ENCODE peak calls at places on chromosomes 2 and 18, in four cellular contexts. I is SK-N-SH, M is H1, B is GM12878. Z is an unnamed sample.

GRCh38 chr2:56170536-56170935 is 13.3 kb upstream of the CCDC85A start:
- DNase-seq in B (no peak), I (no peak), M (no peak), Z (no peak)

GRCh38 chr2:176652300-176653182 is 383.3 kb downstream of the MTX2 start:
- DNase-seq in M (no peak), I (peak), B (no peak), Z (peak)

GRCh38 chr2:107811376-107811775 is 15.3 kb upstream of the RGPD4 start:
- DNase-seq in M (no peak), I (no peak), B (no peak), Z (no peak)

GRCh38 chr2:120767486-120768005 is 31.9 kb downstream of the GLI2 start:
- DNase-seq in I (no peak), B (no peak), M (no peak), Z (no peak)

GRCh38 chr2:16151281-16151570 is 210.9 kb downstream of the MYCN start:
- DNase-seq in I (no peak), M (no peak), B (no peak), Z (no peak)

GRCh38 chr2:51919395-51919794 is 887.5 kb upstream of the NRXN1 start:
- DNase-seq in I (no peak), M (no peak), B (no peak), Z (no peak)

GRCh38 chr2:59932341-59932740 is 621.1 kb downstream of the BCL11A start:
- DNase-seq in B (no peak), M (peak), I (no peak), Z (peak)

GRCh38 chr2:162245737-162246136 is 2.5 kb upstream of the FAP start:
- DNase-seq in I (no peak), B (no peak), M (no peak), Z (no peak)

GRCh38 chr2:43762286-43762685 is 11.6 kb upstream of the DYNC2LI1 start:
- DNase-seq in I (no peak), B (no peak), M (no peak), Z (no peak)

GRCh38 chr2:212480447-212480846 is 58.2 kb downstream of the ERBB4 start:
- DNase-seq in B (no peak), I (no peak), M (no peak), Z (no peak)

GRCh38 chr2:84849271-84849952 is 31.5 kb downstream of the TRABD2A start:
- DNase-seq in M (no peak), B (no peak), I (no peak), Z (no peak)

GRCh38 chr2:101012706-101013181 is 10.7 kb downstream of the RPL31 start:
- DNase-seq in I (peak), M (no peak), B (no peak), Z (peak)

GRCh38 chr2:73291093-73291460 is 2.3 kb downstream of the EGR4 start:
- DNase-seq in I (peak), M (peak), B (no peak), Z (peak)

GRCh38 chr2:19542796-19543195 is 184.4 kb upstream of the OSR1 start:
- DNase-seq in B (no peak), M (no peak), I (no peak), Z (no peak)

GRCh38 chr18:68148862-68149261 is 566.0 kb downstream of the TMX3 start:
- DNase-seq in B (no peak), M (no peak), I (no peak), Z (no peak)

GRCh38 chr18:2223394-2223793 is 347.9 kb downstream of the METTL4 start:
- DNase-seq in M (no peak), I (no peak), B (no peak), Z (no peak)

GRCh38 chr2:12804141-12804857 is 87.6 kb downstream of the TRIB2 start:
- DNase-seq in M (no peak), B (no peak), I (no peak), Z (no peak)

GRCh38 chr18:26922313-26922712 is 56.8 kb upstream of the AQP4 start:
- DNase-seq in I (no peak), M (no peak), B (no peak), Z (no peak)

GRCh38 chr2:29166237-29166630 is 51.0 kb downstream of the CLIP4 start:
- DNase-seq in B (no peak), I (no peak), M (no peak), Z (no peak)

GRCh38 chr2:239647037-239647436 is 246.2 kb upstream of the HDAC4 start:
- DNase-seq in I (no peak), M (no peak), B (no peak), Z (no peak)

GRCh38 chr2:229133155-229133772 is 137.8 kb downstream of the PID1 start:
- DNase-seq in B (no peak), M (no peak), I (peak), Z (no peak)

GRCh38 chr2:102267774-102268173 is 43.6 kb upstream of the IL1RL1 start:
- DNase-seq in B (no peak), M (no peak), I (no peak), Z (no peak)

GRCh38 chr2:118110991-118111390 is 22.7 kb downstream of the INSIG2 start:
- DNase-seq in I (no peak), B (no peak), M (no peak), Z (no peak)

GRCh38 chr2:230749111-230749510 is 36.5 kb downstream of the CAB39 start:
- DNase-seq in B (no peak), I (no peak), M (no peak), Z (no peak)

GRCh38 chr2:112679484-112679883 is 33.7 kb downstream of the SLC20A1 start:
- DNase-seq in B (no peak), I (no peak), M (no peak), Z (no peak)

GRCh38 chr2:172829229-172829628 is 93.6 kb downstream of the RAPGEF4 start:
- DNase-seq in M (no peak), B (no peak), I (no peak), Z (no peak)

GRCh38 chr2:84443477-84443876 is 15.6 kb downstream of the SUCLG1 start:
- DNase-seq in M (no peak), B (no peak), I (no peak), Z (no peak)

GRCh38 chr2:50492452-50492851 is 539.5 kb downstream of the NRXN1 start:
- DNase-seq in M (peak), B (peak), I (peak), Z (peak)

GRCh38 chr18:30044496-30044895 is 998.0 kb downstream of the DSC3 start:
- DNase-seq in I (no peak), M (no peak), B (no peak), Z (no peak)

GRCh38 chr2:14292964-14293363 is 339.6 kb upstream of the LRATD1 start:
- DNase-seq in I (no peak), B (no peak), M (no peak), Z (no peak)

GRCh38 chr2:208392300-208392699 is 14.3 kb upstream of the PTH2R start:
- DNase-seq in B (no peak), I (no peak), M (no peak), Z (no peak)

GRCh38 chr2:15981646-15982045 is 41.3 kb downstream of the MYCN start:
- DNase-seq in I (no peak), B (no peak), M (no peak), Z (no peak)

GRCh38 chr2:159054985-159055384 is 86.5 kb downstream of the TANC1 start:
- DNase-seq in I (no peak), M (no peak), B (no peak), Z (no peak)

GRCh38 chr2:234368861-234369261 is 128.0 kb downstream of the ARL4C start:
- DNase-seq in I (no peak), B (no peak), M (no peak), Z (no peak)

GRCh38 chr2:23243258-23243657 is 141.7 kb upstream of the KLHL29 start:
- DNase-seq in M (no peak), B (no peak), I (no peak), Z (no peak)

GRCh38 chr2:232529806-232530547 is 4.0 kb downstream of the CHRND start:
- DNase-seq in I (peak), B (no peak), M (no peak), Z (no peak)

GRCh38 chr2:232532406-232532805 is 6.4 kb downstream of the CHRND start:
- DNase-seq in I (peak), M (no peak), B (no peak), Z (no peak)

GRCh38 chr2:232528746-232529445 is 2.9 kb downstream of the CHRND start:
- DNase-seq in B (no peak), I (peak), M (no peak), Z (no peak)

GRCh38 chr2:232527905-232528470 is 2.0 kb downstream of the CHRND start:
- DNase-seq in B (no peak), M (no peak), I (no peak), Z (no peak)

DNA sequence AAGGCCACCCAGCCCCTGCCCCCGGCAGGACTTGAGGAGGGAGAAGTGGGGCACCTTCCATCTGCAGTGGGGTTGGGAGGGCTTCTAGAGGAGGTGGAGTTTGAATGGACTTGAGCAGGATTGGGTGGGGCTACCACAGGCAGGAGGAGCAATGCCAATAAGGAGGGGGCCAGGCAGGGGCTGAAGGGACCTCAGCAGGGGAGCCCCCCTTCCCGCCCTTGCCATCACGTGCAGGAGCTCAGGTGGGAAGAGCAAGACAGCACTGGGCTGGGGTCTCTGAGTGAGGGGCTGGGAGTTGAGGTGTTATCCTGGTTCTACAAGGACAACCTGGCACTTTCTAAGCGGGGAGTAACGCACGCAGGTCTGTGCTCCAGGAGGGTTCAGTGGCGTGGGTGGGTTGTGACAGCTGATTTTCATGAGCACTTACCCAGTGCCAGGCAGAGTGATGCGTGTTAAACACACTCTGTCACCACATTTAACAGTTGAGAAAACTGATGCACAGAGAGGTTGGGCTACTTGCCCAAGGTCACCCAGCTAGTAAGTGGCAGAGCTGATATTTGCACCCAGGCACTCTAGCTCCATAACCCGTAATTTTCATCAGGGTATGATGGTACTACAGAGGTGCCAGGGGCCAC is 4.8 kb downstream of the CHRND start:
- DNase-seq in M (no peak), I (peak), B (no peak), Z (no peak)
- TF ChIP-seq NRF1 in M (no peak), I (no peak), B (no peak), Z (no peak)

DNA sequence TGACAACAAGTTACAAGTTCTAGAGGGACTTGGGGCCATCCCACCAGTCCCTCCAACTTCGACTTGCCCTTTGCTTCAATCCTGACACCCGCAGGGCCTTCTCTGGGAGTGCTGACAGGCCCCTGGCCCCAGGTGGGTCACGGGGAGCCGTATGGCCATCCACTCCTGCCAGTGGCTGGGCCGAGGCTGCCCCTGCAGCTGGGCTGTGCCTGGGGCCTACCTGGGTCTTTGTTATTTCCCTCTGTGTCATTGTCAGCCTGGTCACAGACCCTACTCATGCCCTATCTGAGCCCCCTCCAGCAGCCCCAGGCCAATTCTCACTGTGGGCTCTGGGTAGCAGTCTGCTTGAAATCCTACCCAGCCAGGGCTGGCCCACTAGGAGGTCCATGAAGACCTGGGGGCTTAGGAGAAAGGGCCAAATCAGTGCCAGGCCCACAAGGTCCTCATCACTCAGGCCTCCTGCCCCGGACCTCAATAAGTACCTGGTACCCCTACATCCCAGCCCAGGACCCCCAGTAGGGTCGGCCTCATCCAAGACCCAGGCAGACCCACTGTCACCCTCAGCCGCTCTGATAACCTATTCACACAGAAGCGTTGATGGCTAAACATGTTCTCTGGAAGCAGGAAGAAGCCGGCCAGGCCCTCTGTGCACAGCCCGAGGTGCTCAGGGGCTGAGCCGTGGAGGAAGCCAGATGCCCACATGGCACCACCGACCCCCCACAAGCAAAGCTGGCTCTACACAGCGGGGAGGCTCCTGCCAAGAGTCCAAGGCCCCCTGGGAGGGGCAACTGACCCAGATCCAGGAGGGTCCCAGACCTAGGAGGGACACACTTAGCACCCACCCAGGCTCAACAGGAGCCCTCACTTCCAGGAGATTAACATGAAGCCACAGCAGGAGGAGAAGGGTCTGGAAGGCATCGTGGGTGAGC is 57.7 kb downstream of the BIN1 start:
- DNase-seq in M (no peak), B (no peak), I (peak), Z (no peak)
- TF ChIP-seq NRF1 in M (no peak), B (no peak), I (no peak), Z (no peak)

GRCh38 chr2:115190459-115190858 is 748.0 kb downstream of the DPP10 start:
- DNase-seq in B (no peak), I (no peak), M (no peak), Z (no peak)
- TF ChIP-seq NRF1 in B (no peak), I (no peak), M (no peak), Z (no peak)

DNA sequence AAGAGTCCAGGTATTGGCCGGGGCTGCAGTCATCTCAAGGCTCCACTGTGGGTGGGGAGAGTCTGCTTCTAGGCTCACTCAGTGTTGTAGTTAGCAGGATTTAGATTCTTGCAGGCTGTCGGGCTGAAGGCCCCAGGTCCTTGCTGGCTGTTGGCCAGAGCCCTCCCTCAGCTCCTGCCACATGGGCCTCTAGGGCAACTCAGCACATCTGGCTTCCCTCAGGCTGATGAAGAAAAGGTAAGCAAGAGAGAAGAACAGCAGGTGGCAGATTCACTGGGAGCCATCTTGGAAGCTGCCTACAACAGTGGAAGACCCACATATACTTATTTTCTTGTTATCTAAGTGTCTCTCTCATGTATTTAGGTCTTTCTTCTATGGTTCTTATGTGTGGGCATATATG is 4.3 kb downstream of the MRPS9 start:
- DNase-seq in I (no peak), B (no peak), M (no peak), Z (peak)
- TF ChIP-seq NRF1 in I (no peak), B (no peak), M (no peak), Z (no peak)

DNA sequence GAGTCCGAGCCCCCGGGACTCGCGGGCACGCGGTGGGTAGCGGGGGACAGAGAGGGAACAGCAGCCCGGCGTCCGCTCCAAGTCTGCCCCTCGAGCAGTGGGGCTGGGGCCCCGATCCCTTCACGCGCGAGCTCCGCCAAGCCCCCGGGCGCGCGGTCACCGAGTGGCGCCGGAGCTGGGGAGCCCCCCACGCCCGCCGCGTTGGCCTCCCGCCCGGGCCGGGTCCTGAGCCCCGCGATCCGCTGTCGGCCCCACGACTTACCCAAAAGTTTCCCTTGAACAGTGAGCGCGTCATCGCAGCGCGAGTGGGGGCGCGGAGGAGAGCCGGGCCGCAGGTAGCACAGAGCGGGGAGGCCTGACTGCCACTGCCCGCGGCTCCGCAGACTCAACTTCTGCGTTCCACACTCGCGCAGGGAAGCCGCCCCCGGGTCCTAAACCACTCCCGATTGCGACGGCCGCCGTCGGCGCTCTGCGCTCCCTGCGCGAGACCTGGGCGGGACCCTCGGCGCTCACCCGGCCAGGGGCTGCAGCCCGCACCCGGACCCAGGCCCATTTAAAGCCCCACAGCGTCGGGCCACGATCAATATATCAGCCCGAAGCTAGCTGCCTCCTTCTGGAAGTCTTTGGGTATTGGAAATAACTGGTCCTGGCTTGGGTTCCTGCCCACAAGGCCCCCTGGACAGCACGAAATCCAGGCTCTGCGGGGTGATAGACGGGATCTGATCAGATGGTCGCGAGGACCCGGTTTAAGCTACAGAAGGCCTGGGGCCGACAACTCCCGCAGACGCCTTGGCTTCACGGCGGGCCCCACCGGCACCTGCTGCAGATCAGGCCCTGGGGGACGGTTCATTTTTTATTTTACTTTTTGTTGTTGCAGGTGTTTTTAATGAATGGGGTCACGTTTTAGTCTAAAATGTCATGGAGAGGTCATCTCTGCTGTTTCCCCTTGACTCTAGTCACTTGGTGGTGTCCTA is at the start of gene PSTPIP2:
- DNase-seq in I (peak), B (no peak), M (no peak), Z (peak)
- TF ChIP-seq NRF1 in I (peak), B (no peak), M (no peak), Z (peak)

GRCh38 chr2:180705551-180705950 is 274.9 kb upstream of the UBE2E3 start:
- DNase-seq in M (no peak), I (no peak), B (no peak), Z (no peak)

GRCh38 chr2:180707867-180708205 is 272.6 kb upstream of the UBE2E3 start:
- DNase-seq in I (no peak), B (no peak), M (no peak), Z (no peak)

GRCh38 chr2:180707175-180707866 is 273.1 kb upstream of the UBE2E3 start:
- DNase-seq in I (no peak), M (no peak), B (no peak), Z (no peak)

GRCh38 chr2:180705122-180705521 is 275.3 kb upstream of the UBE2E3 start:
- DNase-seq in B (no peak), I (no peak), M (no peak), Z (no peak)

GRCh38 chr2:180706694-180707093 is 273.7 kb upstream of the UBE2E3 start:
- DNase-seq in I (no peak), B (no peak), M (no peak), Z (no peak)
- TF ChIP-seq NRF1 in I (no peak), B (no peak), M (no peak), Z (no peak)

Z was measured in K562.